ENCODE peak calls at places on chromosomes 6 and 20, in ten cellular contexts. One of them, this sample, is unnamed.
A peak's percentile ranks its signal among the peaks of the same experiment; 100 is the strongest.

GRCh38 chr6:156718647-156719394 is 58.4 kb upstream of the ARID1B start:
- DNase-seq in brain microvascular endothelial cell: peak; percentile 91
- DNase-seq in heart right ventricle: peak; percentile 34
- DNase-seq in CD4-positive, alpha-beta T cell: no peak
- DNase-seq in SK-N-SH: no peak
- DNase-seq in heart left ventricle: peak; percentile 55
- DNase-seq in HFFc6: no peak
- DNase-seq in endothelial cell: no peak
- DNase-seq in testis: peak; percentile 26
- DNase-seq in fibroblast of pulmonary artery: peak; percentile 27
- DNase-seq in this sample: no peak

GRCh38 chr20:59163641-59164530 is at the start of gene ZNF831:
- DNase-seq in heart left ventricle: no peak
- DNase-seq in testis: no peak
- DNase-seq in fibroblast of pulmonary artery: no peak
- DNase-seq in CD4-positive, alpha-beta T cell: no peak
- DNase-seq in endothelial cell: no peak
- DNase-seq in brain microvascular endothelial cell: no peak
- DNase-seq in HFFc6: no peak
- DNase-seq in SK-N-SH: no peak
- DNase-seq in heart right ventricle: no peak
- DNase-seq in this sample: no peak

GRCh38 chr20:33601861-33602260 is 60.3 kb upstream of the C20orf144 start:
- DNase-seq in heart right ventricle: no peak
- DNase-seq in HFFc6: no peak
- DNase-seq in endothelial cell: no peak
- DNase-seq in testis: no peak
- DNase-seq in SK-N-SH: no peak
- DNase-seq in fibroblast of pulmonary artery: no peak
- DNase-seq in CD4-positive, alpha-beta T cell: no peak
- DNase-seq in heart left ventricle: no peak
- DNase-seq in brain microvascular endothelial cell: no peak
- DNase-seq in this sample: no peak

GRCh38 chr20:22931653-22932052 is 103.5 kb upstream of the SSTR4 start:
- DNase-seq in fibroblast of pulmonary artery: no peak
- DNase-seq in endothelial cell: no peak
- DNase-seq in testis: no peak
- DNase-seq in HFFc6: no peak
- DNase-seq in brain microvascular endothelial cell: no peak
- DNase-seq in heart right ventricle: no peak
- DNase-seq in SK-N-SH: no peak
- DNase-seq in CD4-positive, alpha-beta T cell: no peak
- DNase-seq in heart left ventricle: no peak
- DNase-seq in this sample: no peak

GRCh38 chr20:57473246-57474042 is 51.5 kb downstream of the CTCFL start:
- DNase-seq in brain microvascular endothelial cell: no peak
- DNase-seq in fibroblast of pulmonary artery: peak; percentile 29
- DNase-seq in HFFc6: no peak
- DNase-seq in testis: no peak
- DNase-seq in SK-N-SH: no peak
- DNase-seq in CD4-positive, alpha-beta T cell: peak; percentile 7
- DNase-seq in heart left ventricle: no peak
- DNase-seq in heart right ventricle: no peak
- DNase-seq in endothelial cell: no peak
- DNase-seq in this sample: peak; percentile 73

GRCh38 chr6:138844203-138844602 is 48.3 kb downstream of the ECT2L start:
- DNase-seq in fibroblast of pulmonary artery: peak; percentile 91
- DNase-seq in HFFc6: no peak
- DNase-seq in heart left ventricle: peak; percentile 74
- DNase-seq in heart right ventricle: peak; percentile 38
- DNase-seq in brain microvascular endothelial cell: peak; percentile 9
- DNase-seq in SK-N-SH: no peak
- DNase-seq in testis: peak; percentile 36
- DNase-seq in CD4-positive, alpha-beta T cell: no peak
- DNase-seq in endothelial cell: no peak
- DNase-seq in this sample: no peak

GRCh38 chr6:121826156-121826810 is 390.8 kb downstream of the GJA1 start:
- DNase-seq in testis: no peak
- DNase-seq in SK-N-SH: no peak
- DNase-seq in heart right ventricle: no peak
- DNase-seq in heart left ventricle: no peak
- DNase-seq in fibroblast of pulmonary artery: peak; percentile 94
- DNase-seq in HFFc6: peak; percentile 88
- DNase-seq in CD4-positive, alpha-beta T cell: no peak
- DNase-seq in endothelial cell: no peak
- DNase-seq in brain microvascular endothelial cell: peak; percentile 92
- DNase-seq in this sample: no peak

GRCh38 chr6:17589402-17590116 is 10.5 kb upstream of the FAM8A1 start:
- DNase-seq in endothelial cell: no peak
- DNase-seq in SK-N-SH: no peak
- DNase-seq in fibroblast of pulmonary artery: peak; percentile 81
- DNase-seq in heart left ventricle: no peak
- DNase-seq in heart right ventricle: no peak
- DNase-seq in testis: no peak
- DNase-seq in CD4-positive, alpha-beta T cell: no peak
- DNase-seq in brain microvascular endothelial cell: peak; percentile 82
- DNase-seq in HFFc6: peak; percentile 82
- DNase-seq in this sample: no peak

GRCh38 chr20:22462975-22463914 is 121.1 kb downstream of the FOXA2 start:
- DNase-seq in heart right ventricle: no peak
- DNase-seq in SK-N-SH: no peak
- DNase-seq in HFFc6: no peak
- DNase-seq in endothelial cell: no peak
- DNase-seq in heart left ventricle: no peak
- DNase-seq in CD4-positive, alpha-beta T cell: no peak
- DNase-seq in testis: no peak
- DNase-seq in fibroblast of pulmonary artery: peak; percentile 2
- DNase-seq in brain microvascular endothelial cell: no peak
- DNase-seq in this sample: no peak

DNA sequence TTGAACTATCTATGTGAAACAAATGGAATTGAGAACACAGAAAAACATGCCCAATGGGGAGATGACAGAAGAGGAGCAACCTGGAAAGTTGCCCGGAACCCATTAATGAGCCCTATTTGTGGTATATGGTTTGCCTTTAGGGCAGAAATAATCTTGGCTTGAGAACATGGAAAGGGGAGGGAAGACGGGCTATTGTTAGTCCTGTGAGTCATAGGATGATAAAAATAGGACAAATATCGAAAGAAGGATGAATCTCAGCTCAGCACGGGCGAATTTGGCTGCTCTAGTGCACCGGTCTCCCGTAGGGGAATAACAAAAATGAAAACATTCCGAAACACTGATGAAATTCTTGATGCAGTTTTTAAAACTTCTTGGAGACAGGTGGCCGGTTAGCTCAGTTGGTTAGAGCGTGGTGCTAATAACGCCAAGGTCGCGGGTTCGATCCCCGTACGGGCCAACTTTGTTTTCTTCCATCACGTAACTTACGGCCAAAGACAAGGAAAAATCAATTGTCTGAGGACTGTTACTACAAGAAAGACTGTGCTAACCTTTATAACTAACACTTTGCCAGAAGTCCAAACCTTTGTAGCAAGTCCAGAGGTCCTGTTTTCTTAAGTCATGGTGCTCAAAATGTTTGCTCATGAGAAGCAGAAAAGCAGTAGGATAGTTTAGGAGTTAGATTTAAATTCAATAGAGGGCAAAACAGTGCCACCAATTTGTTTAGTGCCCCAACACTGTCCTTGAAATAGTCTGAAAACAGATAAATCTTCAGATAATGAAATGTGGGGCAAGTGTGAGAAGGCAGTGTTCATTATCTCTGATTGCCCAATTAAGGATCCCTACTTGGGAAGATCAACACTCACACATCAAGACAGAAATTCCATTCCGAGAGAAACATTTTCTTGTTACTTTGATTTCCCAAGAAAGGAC is 15.8 kb downstream of the HMGN4 start:
- DNase-seq in heart right ventricle: peak; percentile 77
- DNase-seq in testis: peak; percentile 79
- DNase-seq in CD4-positive, alpha-beta T cell: peak; percentile 63
- DNase-seq in heart left ventricle: peak; percentile 69
- DNase-seq in brain microvascular endothelial cell: peak; percentile 93
- DNase-seq in endothelial cell: peak; percentile 79
- DNase-seq in SK-N-SH: no peak
- DNase-seq in HFFc6: peak; percentile 97
- DNase-seq in fibroblast of pulmonary artery: peak; percentile 96
- DNase-seq in this sample: peak; percentile 52
- TF ChIP-seq CTCF in heart right ventricle: no peak
- TF ChIP-seq CTCF in testis: no peak
- TF ChIP-seq CTCF in CD4-positive, alpha-beta T cell: no peak
- TF ChIP-seq CTCF in heart left ventricle: no peak
- TF ChIP-seq CTCF in brain microvascular endothelial cell: no peak
- TF ChIP-seq CTCF in endothelial cell: no peak
- TF ChIP-seq CTCF in SK-N-SH: no peak
- TF ChIP-seq CTCF in HFFc6: no peak
- TF ChIP-seq CTCF in fibroblast of pulmonary artery: no peak
- TF ChIP-seq CTCF in this sample: no peak

GRCh38 chr6:40774932-40775331 is 187.8 kb upstream of the LRFN2 start:
- DNase-seq in testis: no peak
- DNase-seq in heart left ventricle: no peak
- DNase-seq in CD4-positive, alpha-beta T cell: no peak
- DNase-seq in SK-N-SH: no peak
- DNase-seq in endothelial cell: no peak
- DNase-seq in fibroblast of pulmonary artery: no peak
- DNase-seq in brain microvascular endothelial cell: no peak
- DNase-seq in HFFc6: no peak
- DNase-seq in heart right ventricle: no peak
- DNase-seq in this sample: no peak
- TF ChIP-seq CTCF in testis: no peak
- TF ChIP-seq CTCF in heart left ventricle: no peak
- TF ChIP-seq CTCF in CD4-positive, alpha-beta T cell: no peak
- TF ChIP-seq CTCF in SK-N-SH: no peak
- TF ChIP-seq CTCF in endothelial cell: no peak
- TF ChIP-seq CTCF in fibroblast of pulmonary artery: no peak
- TF ChIP-seq CTCF in brain microvascular endothelial cell: no peak
- TF ChIP-seq CTCF in HFFc6: no peak
- TF ChIP-seq CTCF in heart right ventricle: no peak
- TF ChIP-seq CTCF in this sample: no peak

GRCh38 chr6:115643762-115644161 is 416.9 kb downstream of the FRK start:
- DNase-seq in SK-N-SH: no peak
- DNase-seq in heart right ventricle: no peak
- DNase-seq in testis: no peak
- DNase-seq in CD4-positive, alpha-beta T cell: no peak
- DNase-seq in HFFc6: peak; percentile 66
- DNase-seq in endothelial cell: no peak
- DNase-seq in fibroblast of pulmonary artery: peak; percentile 36
- DNase-seq in brain microvascular endothelial cell: no peak
- DNase-seq in heart left ventricle: no peak
- DNase-seq in this sample: no peak
- TF ChIP-seq CTCF in SK-N-SH: peak; percentile 53
- TF ChIP-seq CTCF in heart right ventricle: no peak
- TF ChIP-seq CTCF in testis: no peak
- TF ChIP-seq CTCF in CD4-positive, alpha-beta T cell: no peak
- TF ChIP-seq CTCF in HFFc6: peak; percentile 67
- TF ChIP-seq CTCF in endothelial cell: no peak
- TF ChIP-seq CTCF in fibroblast of pulmonary artery: no peak
- TF ChIP-seq CTCF in brain microvascular endothelial cell: peak; percentile 38
- TF ChIP-seq CTCF in heart left ventricle: no peak
- TF ChIP-seq CTCF in this sample: no peak

GRCh38 chr6:130906736-130907381 is 79.7 kb downstream of the SMLR1 start:
- DNase-seq in endothelial cell: no peak
- DNase-seq in brain microvascular endothelial cell: peak; percentile 14
- DNase-seq in SK-N-SH: no peak
- DNase-seq in heart right ventricle: no peak
- DNase-seq in testis: no peak
- DNase-seq in heart left ventricle: no peak
- DNase-seq in CD4-positive, alpha-beta T cell: no peak
- DNase-seq in HFFc6: peak; percentile 49
- DNase-seq in fibroblast of pulmonary artery: peak; percentile 71
- DNase-seq in this sample: no peak
- TF ChIP-seq CTCF in endothelial cell: no peak
- TF ChIP-seq CTCF in brain microvascular endothelial cell: no peak
- TF ChIP-seq CTCF in SK-N-SH: no peak
- TF ChIP-seq CTCF in heart right ventricle: no peak
- TF ChIP-seq CTCF in testis: no peak
- TF ChIP-seq CTCF in heart left ventricle: no peak
- TF ChIP-seq CTCF in CD4-positive, alpha-beta T cell: no peak
- TF ChIP-seq CTCF in HFFc6: no peak
- TF ChIP-seq CTCF in fibroblast of pulmonary artery: no peak
- TF ChIP-seq CTCF in this sample: no peak

GRCh38 chr20:38569747-38570519 is 11.1 kb upstream of the ADIG start:
- DNase-seq in fibroblast of pulmonary artery: no peak
- DNase-seq in heart right ventricle: no peak
- DNase-seq in SK-N-SH: no peak
- DNase-seq in heart left ventricle: no peak
- DNase-seq in CD4-positive, alpha-beta T cell: no peak
- DNase-seq in brain microvascular endothelial cell: no peak
- DNase-seq in endothelial cell: no peak
- DNase-seq in HFFc6: no peak
- DNase-seq in testis: no peak
- DNase-seq in this sample: no peak
- TF ChIP-seq CTCF in fibroblast of pulmonary artery: no peak
- TF ChIP-seq CTCF in heart right ventricle: no peak
- TF ChIP-seq CTCF in SK-N-SH: no peak
- TF ChIP-seq CTCF in heart left ventricle: no peak
- TF ChIP-seq CTCF in CD4-positive, alpha-beta T cell: no peak
- TF ChIP-seq CTCF in brain microvascular endothelial cell: no peak
- TF ChIP-seq CTCF in endothelial cell: no peak
- TF ChIP-seq CTCF in HFFc6: no peak
- TF ChIP-seq CTCF in testis: no peak
- TF ChIP-seq CTCF in this sample: no peak

GRCh38 chr20:51206032-51206662 is 183.2 kb upstream of the KCNG1 start:
- DNase-seq in fibroblast of pulmonary artery: no peak
- DNase-seq in endothelial cell: no peak
- DNase-seq in CD4-positive, alpha-beta T cell: no peak
- DNase-seq in heart right ventricle: no peak
- DNase-seq in SK-N-SH: no peak
- DNase-seq in testis: peak; percentile 65
- DNase-seq in HFFc6: no peak
- DNase-seq in heart left ventricle: no peak
- DNase-seq in brain microvascular endothelial cell: no peak
- DNase-seq in this sample: no peak

GRCh38 chr20:51216850-51217249 is 193.9 kb upstream of the KCNG1 start:
- DNase-seq in HFFc6: no peak
- DNase-seq in heart left ventricle: no peak
- DNase-seq in heart right ventricle: no peak
- DNase-seq in SK-N-SH: no peak
- DNase-seq in CD4-positive, alpha-beta T cell: no peak
- DNase-seq in brain microvascular endothelial cell: no peak
- DNase-seq in fibroblast of pulmonary artery: no peak
- DNase-seq in endothelial cell: no peak
- DNase-seq in testis: no peak
- DNase-seq in this sample: no peak

GRCh38 chr20:51208162-51208561 is 185.3 kb upstream of the KCNG1 start:
- DNase-seq in brain microvascular endothelial cell: no peak
- DNase-seq in CD4-positive, alpha-beta T cell: no peak
- DNase-seq in SK-N-SH: no peak
- DNase-seq in heart right ventricle: no peak
- DNase-seq in fibroblast of pulmonary artery: no peak
- DNase-seq in HFFc6: no peak
- DNase-seq in testis: no peak
- DNase-seq in endothelial cell: no peak
- DNase-seq in heart left ventricle: no peak
- DNase-seq in this sample: no peak

GRCh38 chr20:51211191-51211590 is 188.3 kb upstream of the KCNG1 start:
- DNase-seq in SK-N-SH: no peak
- DNase-seq in CD4-positive, alpha-beta T cell: no peak
- DNase-seq in HFFc6: no peak
- DNase-seq in fibroblast of pulmonary artery: no peak
- DNase-seq in heart left ventricle: no peak
- DNase-seq in brain microvascular endothelial cell: no peak
- DNase-seq in heart right ventricle: no peak
- DNase-seq in testis: no peak
- DNase-seq in endothelial cell: no peak
- DNase-seq in this sample: no peak
- TF ChIP-seq CTCF in SK-N-SH: no peak
- TF ChIP-seq CTCF in CD4-positive, alpha-beta T cell: no peak
- TF ChIP-seq CTCF in HFFc6: no peak
- TF ChIP-seq CTCF in fibroblast of pulmonary artery: no peak
- TF ChIP-seq CTCF in heart left ventricle: no peak
- TF ChIP-seq CTCF in brain microvascular endothelial cell: no peak
- TF ChIP-seq CTCF in heart right ventricle: no peak
- TF ChIP-seq CTCF in testis: no peak
- TF ChIP-seq CTCF in endothelial cell: no peak
- TF ChIP-seq CTCF in this sample: no peak

This sample was measured in GM20000.